ENCODE peak calls at places on chromosomes 12 and 14, in ten cellular contexts. J is PC-3; X is cardiac muscle cell; B is psoas muscle; P is CD4-positive, alpha-beta memory T cell; E is CD4-positive, CD25-positive, alpha-beta regulatory T cell; K is transverse colon; T is Peyer's patch; M is naive thymus-derived CD4-positive, alpha-beta T cell; C is substantia nigra. S is an unnamed sample.

GRCh38 chr14:101781240-101782061 is 19.9 kb downstream of the PPP2R5C start:
- DNase-seq in X (peak; percentile 19), J (no peak), C (no peak), T (no peak), B (no peak), P (peak; percentile 29), E (peak; percentile 44), K (no peak), M (no peak), S (no peak)

GRCh38 chr14:101761881-101762529 is 496 bp downstream of the PPP2R5C start:
- DNase-seq in X (peak; percentile 55), J (peak; percentile 21), E (peak; percentile 58), C (no peak), M (peak; percentile 55), T (peak; percentile 78), B (no peak), P (peak; percentile 46), K (peak; percentile 59), S (no peak)

GRCh38 chr12:5318874-5319273 is 113.0 kb upstream of the NTF3 start:
- DNase-seq in E (no peak), M (no peak), T (peak; percentile 74), J (peak; percentile 31), B (no peak), P (no peak), K (peak; percentile 34), C (no peak), X (no peak), S (no peak)

GRCh38 chr14:61841145-61841544 is 78.9 kb downstream of the SNAPC1 start:
- DNase-seq in M (no peak), B (no peak), E (no peak), J (peak; percentile 50), X (peak; percentile 18), P (no peak), K (no peak), T (no peak), C (no peak), S (no peak)

GRCh38 chr14:99644723-99645544 is at the start of gene HHIPL1:
- DNase-seq in X (peak; percentile 42), K (no peak), M (no peak), J (peak; percentile 10), C (no peak), P (no peak), E (no peak), B (peak; percentile 42), T (no peak), S (no peak)

GRCh38 chr12:91722072-91722471 is 423.6 kb downstream of the BTG1 start:
- DNase-seq in C (no peak), E (peak; percentile 20), T (no peak), B (no peak), J (peak; percentile 71), P (no peak), X (no peak), K (no peak), M (no peak), S (no peak)

GRCh38 chr12:104215638-104216297 is at the start of gene TXNRD1:
- DNase-seq in B (peak; percentile 85), J (no peak), K (peak; percentile 86), T (peak; percentile 93), E (peak; percentile 90), X (peak; percentile 87), C (peak; percentile 34), P (peak; percentile 82), M (peak; percentile 70), S (peak; percentile 82)

GRCh38 chr14:57136669-57137068 is 132.0 kb downstream of the EXOC5 start:
- DNase-seq in P (no peak), M (no peak), T (no peak), X (no peak), C (peak; percentile 22), K (no peak), B (peak; percentile 13), J (no peak), E (no peak), S (no peak)

GRCh38 chr14:60278350-60278749 is 29.3 kb downstream of the PPM1A start:
- DNase-seq in T (no peak), X (no peak), K (no peak), B (no peak), C (no peak), E (no peak), M (no peak), P (no peak), J (no peak), S (no peak)

GRCh38 chr14:71235865-71236264 is 328.6 kb downstream of the PCNX1 start:
- DNase-seq in C (peak; percentile 32), B (no peak), X (no peak), M (no peak), P (no peak), T (no peak), E (no peak), K (no peak), J (no peak), S (peak; percentile 77)

GRCh38 chr12:69290545-69291277 is 51.3 kb downstream of the CPSF6 start:
- DNase-seq in X (peak; percentile 87), P (peak; percentile 74), B (peak; percentile 34), M (peak; percentile 74), T (peak; percentile 93), C (peak; percentile 66), E (peak; percentile 92), J (peak; percentile 90), K (peak; percentile 85), S (peak; percentile 92)

GRCh38 chr12:24943947-24944597 is 4.8 kb downstream of the BCAT1 start:
- DNase-seq in J (no peak), K (no peak), T (no peak), B (no peak), E (no peak), P (no peak), C (no peak), M (no peak), X (no peak), S (no peak)

DNA sequence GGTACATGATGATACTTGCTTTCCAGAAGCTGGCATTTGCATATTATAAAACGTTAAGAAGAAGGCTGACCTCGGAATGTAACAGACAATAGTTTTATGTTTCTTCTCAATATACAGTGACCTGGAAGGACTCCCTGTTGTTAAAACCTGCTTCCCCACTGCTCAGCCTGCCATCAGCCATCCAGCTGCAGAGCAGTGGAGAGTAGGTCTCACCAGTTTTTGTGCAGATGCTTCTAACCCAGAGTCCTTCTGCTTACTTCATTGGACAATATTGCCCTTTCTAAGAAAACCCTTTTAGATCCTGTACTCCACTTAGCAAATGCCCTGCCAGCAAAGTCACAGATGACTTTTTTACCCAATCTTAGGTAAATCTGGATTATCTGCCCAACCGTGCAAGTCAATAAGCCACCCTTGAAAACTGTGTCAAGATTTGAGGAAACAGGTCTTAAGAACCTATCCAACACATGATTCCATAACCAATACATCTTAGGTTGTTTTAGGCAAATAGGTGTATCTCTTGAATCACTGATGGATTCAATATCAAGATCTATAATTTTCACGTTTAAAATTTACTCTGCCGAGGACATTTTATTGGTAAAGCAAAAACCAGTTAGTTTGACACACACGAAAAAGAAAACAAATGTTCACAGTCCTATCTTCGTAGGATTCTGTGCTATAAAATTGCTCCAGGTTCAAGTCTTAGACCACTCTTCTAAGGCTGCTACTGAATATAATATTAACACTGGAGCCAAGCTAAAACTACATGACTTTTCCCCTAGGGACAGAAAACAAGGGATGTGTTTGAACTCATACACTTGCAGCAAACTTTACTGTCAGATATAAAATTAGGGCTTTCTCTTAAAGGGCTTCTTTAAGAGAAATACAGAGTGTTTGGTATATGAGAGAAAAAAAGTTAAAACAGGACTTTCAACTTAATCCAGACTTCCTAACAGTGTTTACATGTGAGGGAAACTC is 5.7 kb downstream of the PHLDA1 start:
- DNase-seq in C (no peak), K (no peak), B (no peak), J (peak; percentile 56), E (no peak), M (no peak), T (no peak), P (no peak), X (no peak), S (no peak)
- H3K27ac ChIP-seq in C (no peak overlapping the region), K (peak overlapping the region; percentile 8), B (no peak overlapping the region), J (peak overlapping the region; percentile 94), E (peak overlapping the region; percentile 35), M (no peak overlapping the region), T (no peak overlapping the region), P (no peak overlapping the region), X (no peak overlapping the region), S (no peak overlapping the region)

GRCh38 chr14:67618617-67619063 is 1.1 kb upstream of the ARG2 start:
- DNase-seq in T (no peak), P (peak; percentile 71), K (no peak), J (peak; percentile 80), M (peak; percentile 83), E (peak; percentile 78), B (no peak), C (no peak), X (peak; percentile 75), S (peak; percentile 6)
- H3K27ac ChIP-seq in T (no peak overlapping the region), P (peak overlapping the region; percentile 75), K (peak overlapping the region; percentile 82), J (no peak overlapping the region), M (peak overlapping the region; percentile 82), E (peak overlapping the region; percentile 86), B (peak overlapping the region; percentile 74), C (no peak overlapping the region), X (peak overlapping the region; percentile 32), S (no peak overlapping the region)

DNA sequence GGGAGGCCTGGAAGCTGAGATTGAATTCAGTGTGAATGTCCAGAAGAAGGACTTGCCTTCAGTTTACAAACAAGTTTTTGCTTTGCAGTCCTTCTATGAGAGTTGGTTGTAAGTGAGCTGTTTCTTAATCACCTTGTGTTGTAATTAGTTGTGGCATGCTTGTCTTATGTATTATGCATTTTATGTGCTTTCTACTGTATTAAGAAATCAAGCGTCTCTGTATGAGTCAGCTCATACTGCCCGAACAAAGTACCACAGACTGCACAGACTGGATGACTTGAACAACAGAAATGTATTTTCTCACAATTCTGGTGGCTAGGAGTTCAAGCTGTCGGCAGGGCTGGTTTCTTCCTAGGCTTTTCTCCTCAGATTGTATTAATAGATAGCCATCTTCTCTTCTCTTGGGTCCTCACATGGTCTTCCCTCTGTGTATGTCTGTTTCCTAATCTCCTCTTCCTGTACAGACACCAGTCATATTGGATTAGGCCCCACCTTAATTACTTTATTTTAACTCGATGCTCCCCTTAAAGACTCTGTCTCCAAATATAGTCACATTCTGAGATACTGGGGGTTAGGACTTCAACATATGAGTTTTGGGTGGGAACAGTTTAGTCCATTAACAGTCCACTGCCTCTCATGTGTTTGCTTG is 77.8 kb downstream of the FLRT2 start:
- DNase-seq in X (no peak), C (no peak), K (no peak), B (no peak), M (no peak), T (no peak), P (no peak), J (peak; percentile 69), E (no peak), S (peak; percentile 82)
- H3K27ac ChIP-seq in X (no peak overlapping the region), C (no peak overlapping the region), K (no peak overlapping the region), B (peak overlapping the region; percentile 10), M (no peak overlapping the region), T (no peak overlapping the region), P (no peak overlapping the region), J (peak overlapping the region; percentile 61), E (no peak overlapping the region), S (peak overlapping the region; percentile 53)

DNA sequence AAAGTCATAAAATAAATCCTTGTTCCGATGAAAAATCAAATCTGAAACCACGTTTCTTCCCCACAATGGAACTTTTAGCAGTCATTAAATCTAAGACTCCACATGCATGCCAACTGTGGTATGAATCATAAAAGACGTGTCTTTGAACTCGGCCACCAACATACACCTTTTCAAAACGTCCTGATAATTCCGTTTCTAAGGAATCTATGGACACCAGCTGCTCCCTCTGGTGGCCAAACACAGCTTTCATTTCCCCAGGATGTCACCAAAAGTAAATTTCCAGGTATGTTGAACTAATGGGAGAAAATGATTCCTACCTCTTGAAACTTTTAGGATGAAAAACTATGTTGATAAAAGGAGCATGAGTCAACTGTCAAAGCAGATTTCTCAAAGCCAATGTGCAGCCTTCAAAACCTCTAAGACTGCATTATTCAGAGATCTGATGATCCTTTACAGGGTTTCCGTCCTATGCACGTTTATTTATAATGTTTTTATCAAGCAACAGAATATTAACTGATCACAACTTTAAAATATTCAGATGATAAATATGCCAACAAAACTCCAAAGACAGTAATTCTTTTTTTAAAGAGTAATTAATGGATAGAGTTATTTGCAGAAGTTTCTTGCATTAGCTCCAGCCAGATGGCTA is 96.2 kb downstream of the CIT start:
- DNase-seq in M (no peak), T (peak; percentile 81), X (peak; percentile 49), J (peak; percentile 91), E (no peak), P (no peak), B (peak; percentile 21), C (peak; percentile 24), K (peak; percentile 68), S (no peak)
- H3K27ac ChIP-seq in M (no peak overlapping the region), T (no peak overlapping the region), X (no peak overlapping the region), J (peak overlapping the region; percentile 13), E (no peak overlapping the region), P (no peak overlapping the region), B (no peak overlapping the region), C (no peak overlapping the region), K (no peak overlapping the region), S (no peak overlapping the region)